ENCODE peak calls at places on chromosomes 3 and 15, in ten cellular contexts. One of them, this sample, is unnamed.

GRCh38 chr3:110126065-110126464 is 788.7 kb upstream of the DPPA4 start:
- DNase-seq in adrenal gland: no peak
- DNase-seq in heart left ventricle: no peak
- DNase-seq in HCT116: no peak
- DNase-seq in esophagus squamous epithelium: no peak
- DNase-seq in ovary: no peak
- DNase-seq in transverse colon: no peak
- DNase-seq in thyroid gland: no peak
- DNase-seq in K562: no peak
- DNase-seq in HepG2: no peak
- DNase-seq in this sample: no peak

GRCh38 chr15:35211240-35211952 is 126.3 kb upstream of the NANOGP8 start:
- DNase-seq in adrenal gland: no peak
- DNase-seq in heart left ventricle: no peak
- DNase-seq in HCT116: no peak
- DNase-seq in esophagus squamous epithelium: no peak
- DNase-seq in ovary: no peak
- DNase-seq in transverse colon: no peak
- DNase-seq in thyroid gland: no peak
- DNase-seq in K562: no peak
- DNase-seq in HepG2: no peak
- DNase-seq in this sample: no peak

GRCh38 chr3:72127213-72127612 is 342.3 kb upstream of the PROK2 start:
- DNase-seq in adrenal gland: no peak
- DNase-seq in heart left ventricle: no peak
- DNase-seq in HCT116: no peak
- DNase-seq in esophagus squamous epithelium: no peak
- DNase-seq in ovary: no peak
- DNase-seq in transverse colon: no peak
- DNase-seq in thyroid gland: no peak
- DNase-seq in K562: no peak
- DNase-seq in HepG2: no peak
- DNase-seq in this sample: no peak

GRCh38 chr3:29382399-29382798 is 101.5 kb downstream of the RBMS3 start:
- DNase-seq in adrenal gland: no peak
- DNase-seq in heart left ventricle: no peak
- DNase-seq in HCT116: no peak
- DNase-seq in esophagus squamous epithelium: no peak
- DNase-seq in ovary: no peak
- DNase-seq in transverse colon: no peak
- DNase-seq in thyroid gland: no peak
- DNase-seq in K562: no peak
- DNase-seq in HepG2: no peak
- DNase-seq in this sample: no peak

GRCh38 chr3:47016934-47017435 is 37.5 kb downstream of the NBEAL2 start:
- DNase-seq in adrenal gland: no peak
- DNase-seq in heart left ventricle: no peak
- DNase-seq in HCT116: no peak
- DNase-seq in esophagus squamous epithelium: no peak
- DNase-seq in ovary: no peak
- DNase-seq in transverse colon: no peak
- DNase-seq in thyroid gland: no peak
- DNase-seq in K562: peak
- DNase-seq in HepG2: no peak
- DNase-seq in this sample: no peak

GRCh38 chr15:58361291-58361759 is 70.5 kb upstream of the LIPC start:
- DNase-seq in adrenal gland: no peak
- DNase-seq in heart left ventricle: no peak
- DNase-seq in HCT116: no peak
- DNase-seq in esophagus squamous epithelium: no peak
- DNase-seq in ovary: no peak
- DNase-seq in transverse colon: no peak
- DNase-seq in thyroid gland: no peak
- DNase-seq in K562: no peak
- DNase-seq in HepG2: no peak
- DNase-seq in this sample: no peak

GRCh38 chr15:88572030-88572333 is 25.5 kb upstream of the DET1 start:
- DNase-seq in adrenal gland: no peak
- DNase-seq in heart left ventricle: no peak
- DNase-seq in HCT116: no peak
- DNase-seq in esophagus squamous epithelium: no peak
- DNase-seq in ovary: no peak
- DNase-seq in transverse colon: no peak
- DNase-seq in thyroid gland: no peak
- DNase-seq in K562: no peak
- DNase-seq in HepG2: no peak
- DNase-seq in this sample: no peak

GRCh38 chr15:100651253-100651652 is 48.9 kb downstream of the ASB7 start:
- DNase-seq in adrenal gland: no peak
- DNase-seq in heart left ventricle: no peak
- DNase-seq in HCT116: no peak
- DNase-seq in esophagus squamous epithelium: no peak
- DNase-seq in ovary: no peak
- DNase-seq in transverse colon: no peak
- DNase-seq in thyroid gland: no peak
- DNase-seq in K562: peak
- DNase-seq in HepG2: no peak
- DNase-seq in this sample: no peak

GRCh38 chr3:6994081-6994668 is 133.3 kb downstream of the GRM7 start:
- DNase-seq in adrenal gland: no peak
- DNase-seq in heart left ventricle: no peak
- DNase-seq in HCT116: peak
- DNase-seq in esophagus squamous epithelium: no peak
- DNase-seq in ovary: no peak
- DNase-seq in transverse colon: no peak
- DNase-seq in thyroid gland: no peak
- DNase-seq in K562: peak
- DNase-seq in HepG2: no peak
- DNase-seq in this sample: no peak

GRCh38 chr3:100518244-100518643 is 25.8 kb downstream of the TMEM45A start:
- DNase-seq in adrenal gland: no peak
- DNase-seq in heart left ventricle: no peak
- DNase-seq in HCT116: no peak
- DNase-seq in esophagus squamous epithelium: no peak
- DNase-seq in ovary: no peak
- DNase-seq in transverse colon: no peak
- DNase-seq in thyroid gland: no peak
- DNase-seq in K562: no peak
- DNase-seq in HepG2: no peak
- DNase-seq in this sample: no peak

GRCh38 chr15:38876621-38877020 is 312.0 kb upstream of the RASGRP1 start:
- DNase-seq in adrenal gland: no peak
- DNase-seq in heart left ventricle: no peak
- DNase-seq in HCT116: no peak
- DNase-seq in esophagus squamous epithelium: no peak
- DNase-seq in ovary: no peak
- DNase-seq in transverse colon: no peak
- DNase-seq in thyroid gland: no peak
- DNase-seq in K562: no peak
- DNase-seq in HepG2: no peak
- DNase-seq in this sample: no peak

GRCh38 chr3:73727117-73727802 is 102.5 kb upstream of the PDZRN3 start:
- DNase-seq in adrenal gland: peak
- DNase-seq in heart left ventricle: no peak
- DNase-seq in HCT116: no peak
- DNase-seq in esophagus squamous epithelium: no peak
- DNase-seq in ovary: no peak
- DNase-seq in transverse colon: no peak
- DNase-seq in thyroid gland: no peak
- DNase-seq in K562: no peak
- DNase-seq in HepG2: no peak
- DNase-seq in this sample: peak
- H3K27ac ChIP-seq in adrenal gland: peak
- H3K27ac ChIP-seq in heart left ventricle: no peak
- H3K27ac ChIP-seq in HCT116: no peak
- H3K27ac ChIP-seq in esophagus squamous epithelium: peak
- H3K27ac ChIP-seq in ovary: no peak
- H3K27ac ChIP-seq in transverse colon: peak
- H3K27ac ChIP-seq in thyroid gland: peak
- H3K27ac ChIP-seq in K562: no peak
- H3K27ac ChIP-seq in HepG2: no peak
- H3K27ac ChIP-seq in this sample: peak

DNA sequence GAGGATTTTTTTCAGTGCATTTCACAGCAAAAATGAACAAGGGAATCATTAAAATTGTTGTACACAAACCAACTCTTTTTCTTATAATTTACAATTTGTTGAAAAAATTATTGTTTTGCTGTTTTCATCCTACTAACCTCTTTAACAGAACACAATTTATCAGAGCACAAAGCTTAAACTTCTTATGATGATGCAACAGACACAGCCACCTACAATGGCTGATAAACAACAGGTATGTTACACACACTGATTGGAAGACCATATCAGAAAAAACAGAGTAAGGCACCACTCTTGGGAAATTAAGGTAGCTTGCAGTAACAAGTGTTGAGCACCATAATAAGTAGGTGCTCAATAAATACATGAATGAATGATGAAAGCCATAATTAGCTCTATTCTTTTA is 8.9 kb upstream of the SNX4 start:
- DNase-seq in adrenal gland: no peak
- DNase-seq in heart left ventricle: no peak
- DNase-seq in HCT116: no peak
- DNase-seq in esophagus squamous epithelium: no peak
- DNase-seq in ovary: no peak
- DNase-seq in transverse colon: no peak
- DNase-seq in thyroid gland: no peak
- DNase-seq in K562: no peak
- DNase-seq in HepG2: no peak
- DNase-seq in this sample: no peak
- TF ChIP-seq POLR2A in adrenal gland: no peak
- TF ChIP-seq POLR2A in heart left ventricle: no peak
- TF ChIP-seq POLR2A in HCT116: no peak
- TF ChIP-seq POLR2A in esophagus squamous epithelium: no peak
- TF ChIP-seq POLR2A in ovary: no peak
- TF ChIP-seq POLR2A in transverse colon: no peak
- TF ChIP-seq POLR2A in thyroid gland: no peak
- TF ChIP-seq POLR2A in K562: no peak
- TF ChIP-seq POLR2A in HepG2: no peak
- TF ChIP-seq POLR2A in this sample: no peak

GRCh38 chr3:66823532-66823931 is 174.6 kb upstream of the KBTBD8 start:
- DNase-seq in adrenal gland: no peak
- DNase-seq in heart left ventricle: no peak
- DNase-seq in HCT116: no peak
- DNase-seq in esophagus squamous epithelium: no peak
- DNase-seq in ovary: no peak
- DNase-seq in transverse colon: no peak
- DNase-seq in thyroid gland: no peak
- DNase-seq in K562: no peak
- DNase-seq in HepG2: no peak
- DNase-seq in this sample: no peak

GRCh38 chr3:66823010-66823399 is 175.1 kb upstream of the KBTBD8 start:
- DNase-seq in adrenal gland: no peak
- DNase-seq in heart left ventricle: no peak
- DNase-seq in HCT116: no peak
- DNase-seq in esophagus squamous epithelium: no peak
- DNase-seq in ovary: no peak
- DNase-seq in transverse colon: no peak
- DNase-seq in thyroid gland: no peak
- DNase-seq in K562: no peak
- DNase-seq in HepG2: peak
- DNase-seq in this sample: no peak

GRCh38 chr3:66817946-66818557 is 180.1 kb upstream of the KBTBD8 start:
- DNase-seq in adrenal gland: no peak
- DNase-seq in heart left ventricle: no peak
- DNase-seq in HCT116: no peak
- DNase-seq in esophagus squamous epithelium: no peak
- DNase-seq in ovary: no peak
- DNase-seq in transverse colon: no peak
- DNase-seq in thyroid gland: no peak
- DNase-seq in K562: no peak
- DNase-seq in HepG2: no peak
- DNase-seq in this sample: no peak

GRCh38 chr3:66822059-66823009 is 175.8 kb upstream of the KBTBD8 start:
- DNase-seq in adrenal gland: peak
- DNase-seq in heart left ventricle: peak
- DNase-seq in HCT116: peak
- DNase-seq in esophagus squamous epithelium: no peak
- DNase-seq in ovary: peak
- DNase-seq in transverse colon: peak
- DNase-seq in thyroid gland: peak
- DNase-seq in K562: peak
- DNase-seq in HepG2: peak
- DNase-seq in this sample: peak

GRCh38 chr3:66819993-66820501 is 178.1 kb upstream of the KBTBD8 start:
- DNase-seq in adrenal gland: no peak
- DNase-seq in heart left ventricle: no peak
- DNase-seq in HCT116: no peak
- DNase-seq in esophagus squamous epithelium: no peak
- DNase-seq in ovary: no peak
- DNase-seq in transverse colon: no peak
- DNase-seq in thyroid gland: no peak
- DNase-seq in K562: no peak
- DNase-seq in HepG2: peak
- DNase-seq in this sample: no peak
- H3K27ac ChIP-seq in adrenal gland: no peak
- H3K27ac ChIP-seq in heart left ventricle: no peak
- H3K27ac ChIP-seq in HCT116: no peak
- H3K27ac ChIP-seq in esophagus squamous epithelium: no peak
- H3K27ac ChIP-seq in ovary: no peak
- H3K27ac ChIP-seq in transverse colon: no peak
- H3K27ac ChIP-seq in thyroid gland: no peak
- H3K27ac ChIP-seq in K562: no peak
- H3K27ac ChIP-seq in HepG2: no peak
- H3K27ac ChIP-seq in this sample: no peak

GRCh38 chr3:99505200-99505599 is 133.2 kb upstream of the COL8A1 start:
- DNase-seq in adrenal gland: no peak
- DNase-seq in heart left ventricle: no peak
- DNase-seq in HCT116: no peak
- DNase-seq in esophagus squamous epithelium: no peak
- DNase-seq in ovary: no peak
- DNase-seq in transverse colon: no peak
- DNase-seq in thyroid gland: no peak
- DNase-seq in K562: no peak
- DNase-seq in HepG2: no peak
- DNase-seq in this sample: no peak

GRCh38 chr3:99502871-99503270 is 135.5 kb upstream of the COL8A1 start:
- DNase-seq in adrenal gland: no peak
- DNase-seq in heart left ventricle: no peak
- DNase-seq in HCT116: no peak
- DNase-seq in esophagus squamous epithelium: no peak
- DNase-seq in ovary: no peak
- DNase-seq in transverse colon: no peak
- DNase-seq in thyroid gland: no peak
- DNase-seq in K562: no peak
- DNase-seq in HepG2: no peak
- DNase-seq in this sample: no peak

GRCh38 chr3:99504258-99504657 is 134.1 kb upstream of the COL8A1 start:
- DNase-seq in adrenal gland: no peak
- DNase-seq in heart left ventricle: no peak
- DNase-seq in HCT116: no peak
- DNase-seq in esophagus squamous epithelium: no peak
- DNase-seq in ovary: no peak
- DNase-seq in transverse colon: no peak
- DNase-seq in thyroid gland: no peak
- DNase-seq in K562: no peak
- DNase-seq in HepG2: peak
- DNase-seq in this sample: peak

GRCh38 chr3:99503350-99503749 is 135.0 kb upstream of the COL8A1 start:
- DNase-seq in adrenal gland: no peak
- DNase-seq in heart left ventricle: peak
- DNase-seq in HCT116: no peak
- DNase-seq in esophagus squamous epithelium: no peak
- DNase-seq in ovary: peak
- DNase-seq in transverse colon: no peak
- DNase-seq in thyroid gland: no peak
- DNase-seq in K562: no peak
- DNase-seq in HepG2: no peak
- DNase-seq in this sample: no peak

GRCh38 chr3:99505646-99506269 is 132.6 kb upstream of the COL8A1 start:
- DNase-seq in adrenal gland: peak
- DNase-seq in heart left ventricle: peak
- DNase-seq in HCT116: no peak
- DNase-seq in esophagus squamous epithelium: no peak
- DNase-seq in ovary: no peak
- DNase-seq in transverse colon: peak
- DNase-seq in thyroid gland: peak
- DNase-seq in K562: no peak
- DNase-seq in HepG2: no peak
- DNase-seq in this sample: peak
- TF ChIP-seq POLR2A in adrenal gland: no peak
- TF ChIP-seq POLR2A in heart left ventricle: no peak
- TF ChIP-seq POLR2A in HCT116: no peak
- TF ChIP-seq POLR2A in esophagus squamous epithelium: no peak
- TF ChIP-seq POLR2A in ovary: no peak
- TF ChIP-seq POLR2A in transverse colon: no peak
- TF ChIP-seq POLR2A in thyroid gland: no peak
- TF ChIP-seq POLR2A in K562: no peak
- TF ChIP-seq POLR2A in HepG2: no peak
- TF ChIP-seq POLR2A in this sample: no peak